ENCODE peak calls at places on chromosome 18, in four cellular contexts. One of them, this sample, is unnamed.

GRCh38 chr18:25669741-25670140 is 317.8 kb upstream of the ZNF521 start:
- DNase-seq in HCT116: no peak
- DNase-seq in GM12878: no peak
- DNase-seq in H1: no peak
- DNase-seq in this sample: no peak

GRCh38 chr18:24262097-24262496 is 123.2 kb downstream of the CABYR start:
- DNase-seq in GM12878: no peak
- DNase-seq in H1: no peak
- DNase-seq in HCT116: no peak
- DNase-seq in this sample: no peak

GRCh38 chr18:8763611-8764010 is 58.3 kb downstream of the MTCL1 start:
- DNase-seq in H1: no peak
- DNase-seq in HCT116: no peak
- DNase-seq in GM12878: no peak
- DNase-seq in this sample: no peak

GRCh38 chr18:28183418-28184078 is 6.6 kb upstream of the CDH2 start:
- DNase-seq in H1: no peak
- DNase-seq in GM12878: no peak
- DNase-seq in HCT116: no peak
- DNase-seq in this sample: no peak

GRCh38 chr18:25883091-25883490 is 207.3 kb downstream of the SS18 start:
- DNase-seq in GM12878: no peak
- DNase-seq in HCT116: no peak
- DNase-seq in H1: no peak
- DNase-seq in this sample: no peak

GRCh38 chr18:35289293-35290069 is 548 bp downstream of the ZSCAN30 start:
- DNase-seq in H1: peak; percentile 50
- DNase-seq in HCT116: no peak
- DNase-seq in GM12878: no peak
- DNase-seq in this sample: no peak

GRCh38 chr18:61459896-61460295 is 126.7 kb downstream of the CDH20 start:
- DNase-seq in H1: no peak
- DNase-seq in HCT116: no peak
- DNase-seq in GM12878: no peak
- DNase-seq in this sample: no peak

GRCh38 chr18:32956591-32957310 is 183.9 kb upstream of the KLHL14 start:
- DNase-seq in GM12878: no peak
- DNase-seq in HCT116: no peak
- DNase-seq in H1: no peak
- DNase-seq in this sample: no peak

GRCh38 chr18:42330296-42330695 is 375.3 kb downstream of the PIK3C3 start:
- DNase-seq in HCT116: no peak
- DNase-seq in GM12878: no peak
- DNase-seq in H1: no peak
- DNase-seq in this sample: no peak

GRCh38 chr18:72672364-72673151 is 128.4 kb upstream of the CBLN2 start:
- DNase-seq in HCT116: no peak
- DNase-seq in H1: no peak
- DNase-seq in GM12878: no peak
- DNase-seq in this sample: peak; percentile 9

GRCh38 chr18:75219684-75220083 is 9.1 kb downstream of the TSHZ1 start:
- DNase-seq in GM12878: no peak
- DNase-seq in HCT116: no peak
- DNase-seq in H1: no peak
- DNase-seq in this sample: no peak

GRCh38 chr18:75221902-75222301 is 11.3 kb downstream of the TSHZ1 start:
- DNase-seq in GM12878: no peak
- DNase-seq in H1: no peak
- DNase-seq in HCT116: no peak
- DNase-seq in this sample: no peak

GRCh38 chr18:75221397-75221796 is 10.8 kb downstream of the TSHZ1 start:
- DNase-seq in GM12878: no peak
- DNase-seq in H1: no peak
- DNase-seq in HCT116: no peak
- DNase-seq in this sample: no peak

GRCh38 chr18:75218524-75218923 is 7.9 kb downstream of the TSHZ1 start:
- DNase-seq in GM12878: no peak
- DNase-seq in H1: no peak
- DNase-seq in HCT116: no peak
- DNase-seq in this sample: no peak

DNA sequence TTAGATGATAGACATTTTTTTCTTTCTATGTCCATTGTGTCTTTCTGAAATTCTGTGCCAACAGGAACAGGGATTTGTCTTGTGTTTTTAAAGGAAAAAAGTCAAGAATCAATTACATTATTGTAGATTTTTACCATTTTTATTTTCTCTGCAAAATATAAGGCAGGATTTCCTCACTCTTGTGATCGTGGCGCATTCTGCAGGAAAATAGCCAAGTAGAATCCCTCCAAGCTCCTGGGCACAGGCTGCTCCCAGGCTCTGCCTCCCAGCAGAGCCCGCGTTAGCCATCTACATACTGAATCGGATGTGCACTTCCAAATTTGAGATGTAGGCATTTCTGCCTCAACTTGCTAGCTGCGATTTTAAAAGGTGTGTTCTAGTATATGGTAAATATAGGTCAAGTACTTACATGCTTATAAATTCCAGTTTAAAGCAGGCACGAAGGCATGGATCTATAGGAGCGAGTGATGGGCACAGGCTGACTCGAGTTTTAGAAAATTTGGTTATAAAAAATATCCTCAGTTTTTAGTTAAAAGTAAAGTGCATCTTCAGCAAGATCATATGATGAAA is 10.3 kb downstream of the TSHZ1 start:
- DNase-seq in GM12878: no peak
- DNase-seq in H1: no peak
- DNase-seq in HCT116: no peak
- DNase-seq in this sample: no peak
- TF ChIP-seq ZNF274 in GM12878: no peak
- TF ChIP-seq ZNF274 in H1: no peak
- TF ChIP-seq ZNF274 in HCT116: no peak
- TF ChIP-seq ZNF274 in this sample: no peak

GRCh38 chr18:58051765-58052460 is 7.9 kb downstream of the NEDD4L start:
- DNase-seq in H1: no peak
- DNase-seq in GM12878: no peak
- DNase-seq in HCT116: no peak
- DNase-seq in this sample: no peak
- TF ChIP-seq ZNF274 in H1: no peak
- TF ChIP-seq ZNF274 in GM12878: no peak
- TF ChIP-seq ZNF274 in HCT116: no peak
- TF ChIP-seq ZNF274 in this sample: no peak

DNA sequence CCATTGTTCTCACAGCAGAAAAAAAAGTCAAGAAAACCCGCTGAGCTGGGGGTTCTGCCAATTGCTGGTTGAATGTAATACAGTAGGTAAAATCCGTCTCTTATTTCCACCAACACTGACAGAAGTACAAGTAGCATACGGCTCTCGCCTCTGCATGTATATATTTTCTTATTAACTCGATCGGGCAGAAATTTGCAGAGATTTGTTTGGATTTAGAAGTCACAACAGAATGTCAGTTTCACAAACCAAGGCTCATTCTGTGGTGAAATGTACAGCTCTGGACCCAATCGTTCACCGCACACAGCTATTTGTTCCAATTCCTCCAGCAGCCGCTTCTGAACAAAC is 286.8 kb downstream of the TCF4 start:
- DNase-seq in GM12878: no peak
- DNase-seq in H1: no peak
- DNase-seq in HCT116: no peak
- DNase-seq in this sample: no peak
- TF ChIP-seq ZNF274 in GM12878: no peak
- TF ChIP-seq ZNF274 in H1: no peak
- TF ChIP-seq ZNF274 in HCT116: no peak
- TF ChIP-seq ZNF274 in this sample: no peak

GRCh38 chr18:43671431-43671830 is 394.1 kb upstream of the SYT4 start:
- DNase-seq in GM12878: no peak
- DNase-seq in HCT116: no peak
- DNase-seq in H1: no peak
- DNase-seq in this sample: no peak
- TF ChIP-seq ZNF274 in GM12878: no peak
- TF ChIP-seq ZNF274 in HCT116: no peak
- TF ChIP-seq ZNF274 in H1: no peak
- TF ChIP-seq ZNF274 in this sample: no peak

DNA sequence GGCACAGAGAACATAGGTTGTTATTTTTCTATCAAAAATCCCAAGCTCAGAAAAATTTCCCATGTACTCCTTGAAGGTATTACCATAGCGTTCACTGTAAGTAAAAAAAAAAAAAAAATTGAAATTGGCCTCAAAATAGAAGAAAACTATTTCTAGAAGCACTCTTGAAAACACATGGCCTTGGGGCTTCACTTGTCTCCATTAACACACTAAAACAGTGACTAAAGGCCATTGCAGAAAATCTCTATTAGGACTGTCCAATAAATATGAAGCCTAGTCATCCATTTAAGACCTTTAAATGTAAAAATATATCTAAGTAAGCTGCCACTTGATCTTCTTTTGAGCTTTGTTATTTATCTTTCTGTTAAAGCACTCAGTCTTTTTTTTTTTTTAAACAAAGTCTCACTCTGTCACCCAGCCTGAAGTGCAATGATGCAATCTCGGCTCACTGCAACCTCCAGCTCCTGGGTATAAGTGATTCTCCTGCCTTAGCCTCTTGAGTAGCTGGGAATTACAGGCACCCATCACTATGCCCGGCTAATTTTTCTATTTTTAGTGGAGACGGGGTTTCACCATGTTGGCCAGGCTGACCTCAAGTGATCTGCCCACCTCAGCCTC is 35.8 kb downstream of the CCDC68 start:
- DNase-seq in H1: no peak
- DNase-seq in GM12878: no peak
- DNase-seq in HCT116: no peak
- DNase-seq in this sample: no peak
- TF ChIP-seq ZNF274 in H1: no peak
- TF ChIP-seq ZNF274 in GM12878: no peak
- TF ChIP-seq ZNF274 in HCT116: no peak
- TF ChIP-seq ZNF274 in this sample: no peak

DNA sequence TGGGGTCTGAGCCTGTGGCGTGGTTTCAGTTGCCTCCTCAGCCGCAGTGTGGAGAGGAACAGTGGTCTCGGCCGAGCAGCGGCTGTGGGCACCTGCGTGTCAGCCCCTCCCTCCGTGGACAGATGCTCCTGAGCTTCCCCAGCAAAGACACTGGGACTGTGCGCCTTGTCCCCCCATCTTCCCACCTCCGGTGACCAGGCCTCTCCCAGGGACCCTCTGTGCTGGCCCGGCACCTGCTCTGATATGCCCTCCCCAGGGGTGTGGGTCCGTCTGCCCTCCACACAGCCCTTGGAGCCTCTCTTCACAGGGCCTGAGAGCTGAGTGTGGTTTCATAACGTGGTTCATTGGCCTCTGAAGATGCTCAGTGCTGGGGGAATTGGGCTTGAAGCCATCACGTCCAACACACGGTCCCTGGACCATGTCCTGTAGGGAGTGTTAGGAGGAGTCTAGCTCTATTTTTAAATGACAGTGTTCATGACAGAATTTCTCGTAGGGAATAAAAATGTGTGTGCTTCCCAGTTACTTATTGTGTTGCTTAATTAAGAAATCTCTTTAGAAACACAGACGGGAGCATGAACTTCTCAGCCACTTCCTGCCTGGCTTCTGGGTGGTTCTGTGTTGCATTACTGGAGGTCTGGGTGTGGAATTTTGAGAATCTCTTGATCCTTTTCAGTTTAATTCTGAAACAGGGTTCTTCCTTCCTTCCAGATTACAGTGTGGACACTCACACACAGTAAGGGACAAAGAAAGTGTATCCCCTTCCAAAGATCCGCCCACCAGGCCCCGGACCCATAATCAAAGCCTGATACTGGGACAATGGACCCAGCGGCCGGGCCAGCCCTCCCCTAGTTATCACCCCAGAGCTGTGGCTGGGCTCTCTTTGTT is 110.7 kb downstream of the NFATC1 start:
- DNase-seq in GM12878: no peak
- DNase-seq in HCT116: no peak
- DNase-seq in H1: no peak
- DNase-seq in this sample: no peak
- TF ChIP-seq ZNF274 in GM12878: no peak
- TF ChIP-seq ZNF274 in HCT116: no peak
- TF ChIP-seq ZNF274 in H1: no peak
- TF ChIP-seq ZNF274 in this sample: no peak

DNA sequence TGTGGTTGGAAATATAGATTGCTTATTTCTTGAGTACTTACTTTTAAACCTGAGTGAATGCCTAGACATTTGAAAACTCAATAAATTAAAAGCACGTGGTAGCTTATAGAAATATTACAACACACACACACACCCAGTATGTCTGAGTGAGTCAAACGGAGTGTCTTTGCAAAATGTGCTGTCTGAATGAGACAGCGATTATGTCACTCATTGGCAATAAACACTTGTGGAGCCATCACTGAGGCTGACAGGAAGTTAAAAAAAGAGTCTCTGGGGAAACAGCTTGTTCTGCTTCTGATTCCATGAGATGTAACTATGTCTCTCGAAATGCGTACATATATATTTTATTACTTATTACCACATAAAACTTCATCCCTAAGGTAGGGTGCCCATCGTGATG is 22.3 kb upstream of the VPS4B start:
- DNase-seq in GM12878: no peak
- DNase-seq in HCT116: no peak
- DNase-seq in H1: no peak
- DNase-seq in this sample: no peak
- TF ChIP-seq ZNF274 in GM12878: no peak
- TF ChIP-seq ZNF274 in HCT116: no peak
- TF ChIP-seq ZNF274 in H1: no peak
- TF ChIP-seq ZNF274 in this sample: no peak